ENCODE peak calls at places on chromosomes 16 and 17, in seven cellular contexts. J is tibial artery, I is fibroblast of pulmonary artery, E is gastrocnemius medialis, R is thoracic aorta, W is psoas muscle, X is astrocyte of the cerebellum. T is an unnamed sample.

GRCh38 chr16:69397821-69398521 is 12.2 kb upstream of the TERF2 start:
- DNase-seq in W (no peak), I (peak), J (no peak), E (no peak), X (peak), R (no peak), T (peak)

GRCh38 chr16:23976091-23977001 is 140.6 kb downstream of the PRKCB start:
- DNase-seq in W (no peak), R (no peak), J (no peak), X (no peak), I (no peak), E (no peak), T (no peak)

GRCh38 chr16:79167893-79168292 is 432.6 kb downstream of the MAF start:
- DNase-seq in E (no peak), X (no peak), W (no peak), R (no peak), J (no peak), I (no peak), T (no peak)

GRCh38 chr17:40124279-40125141 is 2.7 kb downstream of the MSL1 start:
- DNase-seq in I (no peak), W (no peak), E (no peak), X (no peak), R (no peak), J (no peak), T (peak)

GRCh38 chr16:48499822-48500440 is 110.0 kb downstream of the N4BP1 start:
- DNase-seq in W (no peak), I (peak), J (peak), X (peak), E (no peak), R (no peak), T (no peak)

GRCh38 chr16:88131966-88132365 is 180.7 kb downstream of the BANP start:
- DNase-seq in X (no peak), I (no peak), W (no peak), E (no peak), J (no peak), R (no peak), T (no peak)

GRCh38 chr17:57515662-57516211 is 229.4 kb downstream of the CCDC182 start:
- DNase-seq in X (no peak), W (no peak), E (no peak), J (no peak), R (no peak), I (peak), T (no peak)

GRCh38 chr17:76925333-76925935 is 57.2 kb downstream of the MGAT5B start:
- DNase-seq in J (no peak), I (no peak), E (no peak), W (no peak), R (no peak), X (no peak), T (no peak)

DNA sequence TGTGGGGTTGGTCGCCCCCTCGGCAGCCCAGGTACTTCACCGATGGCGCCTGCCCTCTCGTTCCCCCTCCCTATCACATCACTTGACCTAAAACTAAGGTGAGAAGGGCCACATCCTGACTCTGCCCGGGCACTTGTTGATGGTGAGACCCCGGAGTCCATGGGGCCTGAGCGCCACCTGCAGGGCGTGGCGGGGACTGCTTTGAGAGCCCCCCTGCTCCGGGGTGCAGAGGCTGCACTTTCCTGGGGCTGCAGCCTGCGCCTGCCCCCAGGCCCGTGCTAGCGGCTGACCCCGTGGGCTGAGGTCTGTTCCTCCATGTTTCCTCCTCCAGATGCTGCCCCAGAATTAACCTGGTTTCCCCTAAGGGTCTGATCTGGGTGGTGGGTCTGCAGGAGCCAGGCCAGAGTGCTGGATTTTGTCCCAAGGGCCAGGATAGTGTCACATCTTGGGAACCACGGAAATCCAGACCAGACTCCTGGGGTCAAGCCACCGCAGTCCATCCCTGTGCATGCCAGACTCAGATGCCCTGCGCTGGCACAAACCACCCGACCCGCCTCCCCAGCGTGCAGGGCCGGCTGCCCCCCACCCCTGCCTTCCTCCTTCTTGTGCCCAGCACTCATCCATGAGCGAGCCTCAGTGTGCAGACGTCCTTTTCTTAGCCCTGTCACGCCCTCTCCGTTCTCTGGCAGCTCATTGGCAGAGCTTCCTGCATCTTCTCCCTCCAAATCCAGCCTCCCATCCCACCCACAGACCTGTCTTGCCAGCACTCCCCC is 2.7 kb downstream of the NDUFAF8 start:
- DNase-seq in I (peak), X (no peak), E (no peak), J (no peak), R (no peak), W (peak), T (no peak)
- TF ChIP-seq CTCF in I (peak), X (peak), E (peak), J (peak), R (peak), W (peak), T (peak)

DNA sequence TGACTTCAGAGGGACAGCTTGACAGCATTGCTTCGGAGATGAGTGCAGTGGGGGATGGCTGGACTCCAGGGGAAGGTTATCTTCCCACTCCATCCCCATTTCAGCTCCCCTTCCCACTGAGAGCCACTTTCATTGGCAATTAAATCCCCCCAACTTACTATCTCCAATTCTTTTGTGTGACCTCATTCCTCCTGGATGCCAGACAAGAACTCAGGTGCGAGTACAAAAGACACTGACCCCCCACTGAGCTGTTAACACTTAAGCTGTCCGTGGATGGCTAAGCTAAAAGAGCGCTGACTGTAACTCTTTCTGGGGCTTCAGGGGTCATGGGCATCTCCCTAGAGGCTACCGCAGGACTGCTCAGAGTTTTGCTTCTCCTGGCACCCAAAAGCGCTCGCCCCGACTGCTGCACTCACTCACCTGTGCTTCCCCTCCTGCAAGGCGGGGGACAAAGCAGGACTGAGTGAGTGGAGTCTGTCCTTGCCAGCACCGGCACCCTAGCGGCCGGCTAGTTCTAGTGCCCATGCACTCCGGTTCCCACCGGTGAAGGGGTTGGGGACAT is 44.8 kb upstream of the FBXO47 start:
- DNase-seq in X (no peak), R (no peak), E (no peak), J (no peak), W (no peak), I (no peak), T (no peak)
- TF ChIP-seq CTCF in X (no peak), R (no peak), E (no peak), J (no peak), W (no peak), I (no peak), T (no peak)

GRCh38 chr16:31712064-31712540 is 161.5 kb upstream of the ZNF267 start:
- DNase-seq in E (no peak), W (no peak), I (no peak), J (no peak), R (no peak), X (no peak), T (no peak)

GRCh38 chr16:31710134-31710533 is 163.5 kb upstream of the ZNF267 start:
- DNase-seq in E (no peak), W (no peak), I (no peak), R (no peak), J (no peak), X (no peak), T (no peak)

GRCh38 chr16:31713071-31713944 is 160.3 kb upstream of the ZNF267 start:
- DNase-seq in X (peak), R (peak), W (peak), E (peak), I (peak), J (peak), T (peak)

GRCh38 chr16:31710880-31711279 is 162.7 kb upstream of the ZNF267 start:
- DNase-seq in E (no peak), X (no peak), I (no peak), W (no peak), J (no peak), R (no peak), T (no peak)

GRCh38 chr16:31711344-31711845 is 162.2 kb upstream of the ZNF267 start:
- DNase-seq in X (no peak), R (no peak), I (no peak), J (no peak), W (no peak), E (no peak), T (no peak)
- TF ChIP-seq CTCF in X (no peak), R (no peak), I (no peak), J (no peak), W (no peak), E (no peak), T (no peak)

GRCh38 chr16:54936979-54937672 is 6.5 kb downstream of the IRX5 start:
- DNase-seq in X (peak), I (no peak), J (no peak), W (peak), E (no peak), R (no peak), T (no peak)
- TF ChIP-seq CTCF in X (peak), I (peak), J (no peak), W (peak), E (peak), R (peak), T (peak)

GRCh38 chr16:75745823-75746222 is 19.5 kb upstream of the CPHXL start:
- DNase-seq in J (no peak), E (no peak), X (no peak), W (no peak), I (no peak), R (no peak), T (no peak)
- TF ChIP-seq CTCF in J (no peak), E (no peak), X (no peak), W (no peak), I (no peak), R (no peak), T (no peak)

GRCh38 chr17:65797809-65798208 is 236.4 kb upstream of the AXIN2 start:
- DNase-seq in W (no peak), R (no peak), E (no peak), J (no peak), X (no peak), I (no peak), T (no peak)
- TF ChIP-seq CTCF in W (no peak), R (no peak), E (peak), J (no peak), X (peak), I (peak), T (peak)

GRCh38 chr17:75614006-75614405 is 19.2 kb upstream of the SMIM5 start:
- DNase-seq in W (no peak), X (no peak), R (no peak), E (no peak), I (no peak), J (no peak), T (no peak)

GRCh38 chr17:75617218-75617617 is 16.0 kb upstream of the SMIM5 start:
- DNase-seq in J (no peak), E (no peak), W (no peak), I (no peak), R (no peak), X (no peak), T (peak)

GRCh38 chr17:75616521-75617122 is 16.6 kb upstream of the SMIM5 start:
- DNase-seq in I (no peak), R (no peak), E (no peak), J (no peak), X (no peak), W (no peak), T (no peak)

GRCh38 chr17:75614556-75615270 is 18.5 kb upstream of the SMIM5 start:
- DNase-seq in I (no peak), R (no peak), J (no peak), W (no peak), E (no peak), X (no peak), T (no peak)

GRCh38 chr17:75615301-75615700 is 17.9 kb upstream of the SMIM5 start:
- DNase-seq in I (no peak), W (no peak), R (no peak), J (no peak), X (no peak), E (no peak), T (no peak)
- TF ChIP-seq CTCF in I (no peak), W (no peak), R (no peak), J (no peak), X (no peak), E (no peak), T (no peak)

GRCh38 chr16:19884021-19884485 is 595 bp downstream of the GPRC5B start:
- DNase-seq in I (no peak), W (peak), E (no peak), X (no peak), R (no peak), J (no peak), T (peak)

GRCh38 chr16:19884611-19885455 is at the start of gene GPRC5B:
- DNase-seq in R (no peak), X (no peak), E (no peak), J (no peak), I (peak), W (peak), T (peak)

GRCh38 chr16:19882641-19883040 is 2.0 kb downstream of the GPRC5B start:
- DNase-seq in R (no peak), E (no peak), W (no peak), J (no peak), X (no peak), I (no peak), T (no peak)

GRCh38 chr16:19882186-19882585 is 2.5 kb downstream of the GPRC5B start:
- DNase-seq in W (no peak), I (no peak), E (no peak), R (no peak), J (no peak), X (peak), T (no peak)

DNA sequence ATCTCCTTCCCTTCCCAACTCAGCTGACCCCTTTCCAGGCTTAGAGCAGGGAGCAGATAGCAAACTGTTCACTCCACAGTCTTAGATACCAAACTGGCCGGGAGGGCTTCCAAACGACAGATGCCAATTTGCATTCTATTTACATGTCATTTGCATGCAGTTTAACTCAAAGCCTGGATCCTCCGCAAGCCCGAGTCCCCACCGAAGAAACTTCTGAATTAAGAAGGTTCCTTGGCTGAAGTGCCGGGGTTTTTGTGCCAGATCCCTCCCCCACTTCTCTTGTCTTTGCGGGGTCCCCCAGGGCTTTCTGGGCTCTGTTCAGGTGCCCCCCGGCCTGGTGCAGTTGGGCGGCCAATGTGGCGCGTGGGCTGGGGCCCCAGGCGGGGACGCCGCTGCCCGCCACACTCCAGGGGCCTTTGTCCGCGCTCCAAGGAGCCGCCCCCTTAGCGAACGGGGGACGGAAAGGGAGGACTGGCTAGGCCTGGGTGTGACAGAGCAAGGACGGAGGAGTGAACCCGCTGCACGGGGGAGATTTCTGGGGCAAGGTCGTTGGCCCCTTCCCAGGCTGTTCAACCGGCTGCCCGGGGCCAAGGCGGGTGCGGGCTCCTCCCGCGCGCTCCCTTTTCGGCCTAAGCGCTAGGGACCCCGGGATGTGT is 1.2 kb downstream of the GPRC5B start:
- DNase-seq in I (peak), X (peak), E (peak), W (peak), R (no peak), J (no peak), T (peak)
- TF ChIP-seq CTCF in I (no peak), X (no peak), E (no peak), W (no peak), R (no peak), J (no peak), T (no peak)

DNA sequence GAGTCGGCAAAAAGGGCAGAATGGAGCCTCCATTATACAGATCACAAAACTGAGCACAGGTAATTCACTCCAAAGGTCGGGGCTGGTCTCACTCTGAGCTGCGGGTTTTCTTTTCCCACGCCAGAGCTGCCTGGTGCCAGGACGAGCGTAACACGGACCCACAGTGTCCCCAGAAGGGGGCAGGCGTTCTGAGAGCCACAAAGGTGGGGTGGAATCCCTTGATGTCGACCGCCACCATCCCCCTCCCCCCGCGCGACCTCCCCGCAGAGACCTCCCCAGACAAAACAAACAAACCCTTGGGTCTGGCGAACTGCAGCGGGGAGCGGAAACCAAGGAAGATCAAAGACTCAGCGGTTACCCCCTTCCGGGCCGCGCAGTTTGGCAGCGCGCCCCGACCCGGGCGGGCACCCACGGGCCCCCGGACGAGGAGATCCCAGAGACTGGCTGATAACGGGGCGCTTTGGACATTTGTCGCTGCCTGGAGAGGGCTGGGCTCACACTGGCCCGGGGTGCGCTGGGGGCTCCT is 793 bp upstream of the NKD1 start:
- DNase-seq in I (no peak), X (no peak), W (peak), J (peak), E (no peak), R (no peak), T (peak)
- TF ChIP-seq CTCF in I (no peak), X (peak), W (no peak), J (no peak), E (no peak), R (peak), T (no peak)

T was measured in colonic mucosa.